ENCODE peak calls at places on chromosome 6, in eight cellular contexts. H is mesothelial cell of epicardium; F is RCC 7860; N is substantia nigra; Y is NCI-H1105 treated with DMSO at 0.1 percent for 48 hours; D is Kasumi-1; E is activated naive CD4-positive, alpha-beta T cell treated with anti-CD3 and anti-CD28 coated beads for 36 hours; M is Peyer's patch. C is an unnamed sample.

GRCh38 chr6:138017156-138017757 is 90.0 kb downstream of the PERP start:
- DNase-seq in E (no peak), M (no peak), Y (no peak), F (no peak), H (no peak), D (no peak), N (no peak), C (no peak)

GRCh38 chr6:37141291-37142046 is 28.5 kb upstream of the PIM1 start:
- DNase-seq in F (no peak), D (no peak), H (no peak), N (no peak), E (peak; percentile 44), M (no peak), Y (no peak), C (no peak)

GRCh38 chr6:34234667-34235604 is 1.7 kb upstream of the HMGA1 start:
- DNase-seq in Y (no peak), E (peak; percentile 56), F (no peak), D (no peak), M (peak; percentile 73), H (peak; percentile 53), N (no peak), C (peak; percentile 22)

GRCh38 chr6:160348552-160349441 is 619 bp downstream of the SLC22A3 start:
- DNase-seq in D (no peak), H (peak; percentile 31), M (peak; percentile 76), N (no peak), E (peak; percentile 7), F (no peak), Y (peak; percentile 84), C (no peak)

GRCh38 chr6:99013145-99013544 is 65.4 kb upstream of the FBXL4 start:
- DNase-seq in H (no peak), F (peak; percentile 98), M (no peak), D (no peak), Y (no peak), E (no peak), N (no peak), C (no peak)

GRCh38 chr6:125906158-125906998 is 50.2 kb upstream of the HINT3 start:
- DNase-seq in N (no peak), E (peak; percentile 72), D (peak; percentile 34), Y (no peak), H (no peak), F (no peak), M (peak; percentile 61), C (peak; percentile 30)

GRCh38 chr6:166351715-166352285 is 9.5 kb upstream of the SFT2D1 start:
- DNase-seq in H (no peak), N (no peak), F (no peak), M (no peak), E (no peak), Y (peak; percentile 99), D (peak; percentile 75), C (no peak)

GRCh38 chr6:148736779-148737412 is 9.9 kb upstream of the UST start:
- DNase-seq in N (no peak), H (no peak), D (peak; percentile 12), F (no peak), M (no peak), Y (no peak), E (no peak), C (no peak)

GRCh38 chr6:111503660-111504059 is 20.6 kb upstream of the REV3L start:
- DNase-seq in M (no peak), N (no peak), H (no peak), D (no peak), E (no peak), Y (peak; percentile 47), F (no peak), C (no peak)

GRCh38 chr6:34056301-34056700 is 89.6 kb downstream of the GRM4 start:
- DNase-seq in H (no peak), N (no peak), D (no peak), E (peak; percentile 7), M (peak; percentile 71), F (no peak), Y (no peak), C (no peak)

GRCh38 chr6:108944707-108945685 is 96.8 kb downstream of the ARMC2 start:
- DNase-seq in F (peak; percentile 21), N (no peak), M (no peak), Y (no peak), H (no peak), E (no peak), D (no peak), C (no peak)

GRCh38 chr6:165677091-165677490 is 14.1 kb upstream of the PDE10A start:
- DNase-seq in E (no peak), H (no peak), N (no peak), M (no peak), Y (no peak), F (no peak), D (no peak), C (no peak)

GRCh38 chr6:160349837-160350236 is 1.7 kb downstream of the SLC22A3 start:
- DNase-seq in Y (no peak), F (no peak), N (no peak), E (no peak), H (no peak), M (no peak), D (no peak), C (no peak)

GRCh38 chr6:107811591-107812218 is 12.4 kb downstream of the SCML4 start:
- DNase-seq in D (no peak), E (peak; percentile 38), Y (no peak), N (no peak), F (peak; percentile 73), H (no peak), M (no peak), C (no peak)

GRCh38 chr6:164130151-164130550 is 715.6 kb downstream of the QKI start:
- DNase-seq in M (no peak), D (no peak), N (peak; percentile 22), H (no peak), Y (peak; percentile 87), E (no peak), F (no peak), C (no peak)

GRCh38 chr6:43089874-43090556 is 13.9 kb downstream of the PTK7 start:
- DNase-seq in E (no peak), D (no peak), H (no peak), N (no peak), Y (no peak), F (no peak), M (no peak), C (no peak)

GRCh38 chr6:24766685-24767462 is 7.9 kb upstream of the GMNN start:
- DNase-seq in M (no peak), H (no peak), F (peak; percentile 49), D (peak; percentile 79), N (no peak), Y (peak; percentile 22), E (no peak), C (no peak)

GRCh38 chr6:91904586-91904985 is 1317.7 kb upstream of the MAP3K7 start:
- DNase-seq in D (no peak), M (no peak), E (no peak), N (no peak), H (no peak), Y (no peak), F (no peak), C (no peak)

GRCh38 chr6:137892271-137892708 is 25.2 kb downstream of the TNFAIP3 start:
- DNase-seq in F (no peak), E (no peak), N (no peak), D (no peak), M (no peak), H (no peak), Y (no peak), C (no peak)

GRCh38 chr6:137872071-137872470 is 5.0 kb downstream of the TNFAIP3 start:
- DNase-seq in N (no peak), M (no peak), E (no peak), F (no peak), D (no peak), H (no peak), Y (no peak), C (no peak)

GRCh38 chr6:38259736-38260135 is 380.0 kb downstream of the BTBD9 start:
- DNase-seq in M (no peak), E (no peak), Y (no peak), D (no peak), F (peak; percentile 18), H (no peak), N (no peak), C (no peak)